ENCODE peak calls at places on chromosome 2, in nine cellular contexts. L is mesothelial cell of epicardium; W is esophagus squamous epithelium; G is M059J; P is NB4; Y is activated CD8-positive, alpha-beta T cell treated with anti-CD3 and anti-CD28 coated beads, Interleukin-2, amount 10 ng/mL, durations not matched to agents 7 days and 5 days; X is NCI-H2029; J is type B pancreatic cell; I is 8988T. U is an unnamed sample.

GRCh38 chr2:40642261-40642660 is 190.4 kb upstream of the SLC8A1 start:
- DNase-seq in Y (no peak), L (no peak), P (no peak), J (no peak), X (no peak), W (no peak), I (no peak), G (no peak), U (no peak)

GRCh38 chr2:49035477-49035876 is 118.8 kb downstream of the FSHR start:
- DNase-seq in L (no peak), X (peak), I (no peak), G (no peak), P (no peak), Y (no peak), J (no peak), W (no peak), U (no peak)

GRCh38 chr2:216590780-216591179 is 42.4 kb upstream of the IGFBP2 start:
- DNase-seq in J (no peak), X (no peak), W (no peak), Y (no peak), G (peak), P (peak), L (no peak), I (no peak), U (no peak)

GRCh38 chr2:119126650-119127049 is 31.9 kb downstream of the C1QL2 start:
- DNase-seq in W (no peak), I (peak), P (peak), Y (peak), G (peak), X (no peak), L (peak), J (no peak), U (no peak)

GRCh38 chr2:9333591-9334171 is 89.6 kb downstream of the ITGB1BP1 start:
- DNase-seq in J (peak), Y (no peak), X (peak), I (peak), G (peak), L (peak), W (no peak), P (peak), U (no peak)

GRCh38 chr2:99682280-99683060 is 192.7 kb upstream of the REV1 start:
- DNase-seq in X (no peak), P (no peak), W (no peak), I (no peak), L (no peak), G (peak), Y (no peak), J (no peak), U (no peak)

GRCh38 chr2:174078275-174078674 is 113.1 kb upstream of the SP3 start:
- DNase-seq in W (no peak), X (no peak), I (no peak), P (no peak), Y (no peak), J (no peak), L (no peak), G (peak), U (no peak)

GRCh38 chr2:43848174-43848573 is 9.4 kb downstream of the ABCG8 start:
- DNase-seq in P (no peak), Y (peak), J (no peak), L (no peak), I (no peak), X (no peak), G (peak), W (no peak), U (no peak)

GRCh38 chr2:100971221-100971620 is 30.9 kb upstream of the RPL31 start:
- DNase-seq in J (no peak), I (no peak), P (no peak), Y (no peak), X (no peak), G (no peak), W (no peak), L (no peak), U (no peak)

GRCh38 chr2:44840186-44840850 is 101.2 kb upstream of the SIX3 start:
- DNase-seq in X (no peak), G (no peak), Y (no peak), L (no peak), J (no peak), I (no peak), P (no peak), W (no peak), U (peak)

GRCh38 chr2:124112966-124113365 is 87.9 kb downstream of the CNTNAP5 start:
- DNase-seq in Y (no peak), X (no peak), J (no peak), I (no peak), W (no peak), G (peak), P (no peak), L (no peak), U (no peak)

GRCh38 chr2:230658877-230659652 is 53.6 kb upstream of the CAB39 start:
- DNase-seq in Y (peak), I (no peak), G (no peak), P (peak), X (no peak), J (no peak), L (no peak), W (no peak), U (no peak)

GRCh38 chr2:20450201-20451108 is 3.6 kb downstream of the RHOB start:
- DNase-seq in P (no peak), L (no peak), J (no peak), W (no peak), I (no peak), X (no peak), G (peak), Y (no peak), U (peak)

GRCh38 chr2:173872714-173873113 is 92.5 kb downstream of the SP3 start:
- DNase-seq in J (no peak), X (no peak), Y (no peak), P (no peak), W (no peak), L (no peak), I (no peak), G (no peak), U (no peak)

GRCh38 chr2:6771539-6772365 is 94.0 kb downstream of the CMPK2 start:
- DNase-seq in I (no peak), X (no peak), P (no peak), L (no peak), J (no peak), G (no peak), Y (no peak), W (no peak), U (no peak)

GRCh38 chr2:61758991-61759390 is 94.9 kb downstream of the FAM161A start:
- DNase-seq in P (peak), G (peak), L (no peak), Y (no peak), W (no peak), I (no peak), X (no peak), J (no peak), U (no peak)

GRCh38 chr2:37377187-37377532 is 32.7 kb downstream of the QPCT start:
- DNase-seq in W (no peak), I (no peak), X (no peak), L (no peak), P (peak), Y (no peak), J (no peak), G (peak), U (no peak)

GRCh38 chr2:9407363-9407811 is 15.9 kb downstream of the ITGB1BP1 start:
- DNase-seq in P (no peak), Y (no peak), X (no peak), J (no peak), I (no peak), L (peak), G (no peak), W (no peak), U (no peak)

GRCh38 chr2:134468093-134468640 is 214.3 kb downstream of the MGAT5 start:
- DNase-seq in L (peak), X (no peak), Y (no peak), G (no peak), I (no peak), J (no peak), W (no peak), P (no peak), U (no peak)

GRCh38 chr2:108908717-108909077 is 80.3 kb downstream of the EDAR start:
- DNase-seq in G (no peak), L (no peak), X (no peak), J (no peak), Y (peak), W (no peak), I (no peak), P (no peak), U (no peak)

GRCh38 chr2:144253743-144254142 is 266.2 kb downstream of the ZEB2 start:
- DNase-seq in J (no peak), G (no peak), Y (no peak), X (no peak), P (no peak), L (no peak), W (no peak), I (no peak), U (no peak)

GRCh38 chr2:212392048-212392447 is 146.6 kb downstream of the ERBB4 start:
- DNase-seq in G (peak), P (no peak), J (no peak), W (no peak), L (no peak), X (no peak), Y (no peak), I (no peak), U (no peak)

GRCh38 chr2:227430644-227431043 is 41.3 kb upstream of the AGFG1 start:
- DNase-seq in W (no peak), J (no peak), I (no peak), L (no peak), G (no peak), P (no peak), X (no peak), Y (no peak), U (no peak)

GRCh38 chr2:160583823-160584537 is 90.4 kb upstream of the RBMS1 start:
- DNase-seq in X (no peak), G (no peak), I (no peak), P (no peak), Y (no peak), J (no peak), L (no peak), W (no peak), U (no peak)

GRCh38 chr2:2260691-2261268 is 70.3 kb downstream of the MYT1L start:
- DNase-seq in L (no peak), X (no peak), G (peak), J (no peak), Y (no peak), I (no peak), W (no peak), P (no peak), U (peak)

GRCh38 chr2:238899386-238899785 is 51.5 kb downstream of the TWIST2 start:
- DNase-seq in L (no peak), J (no peak), I (no peak), P (no peak), G (no peak), X (no peak), W (no peak), Y (no peak), U (no peak)

GRCh38 chr2:62938126-62938525 is 112.5 kb upstream of the OTX1 start:
- DNase-seq in P (no peak), X (no peak), Y (no peak), J (no peak), L (no peak), W (no peak), I (no peak), G (peak), U (no peak)

GRCh38 chr2:14751581-14751980 is 119.1 kb downstream of the LRATD1 start:
- DNase-seq in P (no peak), W (no peak), X (peak), Y (no peak), I (no peak), L (no peak), G (no peak), J (no peak), U (no peak)

GRCh38 chr2:40721595-40721994 is 269.7 kb upstream of the SLC8A1 start:
- DNase-seq in L (no peak), X (no peak), J (no peak), I (no peak), Y (no peak), G (peak), W (no peak), P (peak), U (no peak)

GRCh38 chr2:86417961-86418360 is 23.2 kb upstream of the KDM3A start:
- DNase-seq in W (no peak), J (no peak), X (no peak), Y (no peak), G (peak), I (no peak), P (no peak), L (no peak), U (no peak)